ENCODE peak calls at places on chromosomes 13 and 19, in nine cellular contexts. T is mucosa of descending colon; D is colonic mucosa; F is naive thymus-derived CD4-positive, alpha-beta T cell; C is fibroblast of mammary gland; G is IMR-90; L is fibroblast of pulmonary artery; Z is fibroblast of lung; M is ovary. I is an unnamed sample.

GRCh38 chr13:105050696-105051095 is 1484.8 kb downstream of the EFNB2 start:
- DNase-seq in T (no peak), D (no peak), F (no peak), C (no peak), G (peak; percentile 4), L (peak; percentile 9), Z (peak; percentile 68), M (no peak), I (no peak)

GRCh38 chr19:40512473-40513344 is 45.9 kb downstream of the SPTBN4 start:
- DNase-seq in T (no peak), D (no peak), F (no peak), C (no peak), G (peak; percentile 11), L (peak; percentile 9), Z (peak; percentile 34), M (no peak), I (peak; percentile 27)

GRCh38 chr13:102402292-102402691 is 444 bp upstream of the FGF14 start:
- DNase-seq in T (no peak), D (no peak), F (peak; percentile 28), C (peak; percentile 79), G (peak; percentile 39), L (peak; percentile 10), Z (peak; percentile 48), M (no peak), I (peak; percentile 47)

GRCh38 chr13:30829145-30829544 is 76.9 kb upstream of the MEDAG start:
- DNase-seq in T (no peak), D (no peak), F (no peak), C (peak; percentile 86), G (peak; percentile 82), L (peak; percentile 47), Z (peak; percentile 94), M (no peak), I (peak; percentile 98)

GRCh38 chr13:23381877-23382276 is 51.6 kb downstream of the SACS start:
- DNase-seq in T (no peak), D (no peak), F (no peak), C (no peak), G (no peak), L (no peak), Z (no peak), M (no peak), I (no peak)

GRCh38 chr19:11378319-11379189 is 4.1 kb downstream of the SWSAP1 start:
- DNase-seq in T (peak; percentile 62), D (peak; percentile 55), F (no peak), C (peak; percentile 90), G (peak; percentile 89), L (peak; percentile 66), Z (peak; percentile 86), M (peak; percentile 56), I (peak; percentile 87)

GRCh38 chr13:104382941-104383340 is 1316.7 kb upstream of the SLC10A2 start:
- DNase-seq in T (no peak), D (no peak), F (no peak), C (peak; percentile 46), G (peak; percentile 22), L (peak; percentile 31), Z (peak; percentile 89), M (no peak), I (peak; percentile 37)

GRCh38 chr13:34842466-34842865 is 99.6 kb upstream of the NBEA start:
- DNase-seq in T (no peak), D (no peak), F (no peak), C (no peak), G (no peak), L (no peak), Z (no peak), M (no peak), I (no peak)

GRCh38 chr13:31629085-31629785 is 110.1 kb upstream of the RXFP2 start:
- DNase-seq in T (no peak), D (no peak), F (no peak), C (peak; percentile 81), G (peak; percentile 40), L (peak; percentile 31), Z (peak; percentile 70), M (no peak), I (no peak)

GRCh38 chr13:100130092-100130491 is 41.2 kb downstream of the PCCA start:
- DNase-seq in T (no peak), D (no peak), F (no peak), C (peak; percentile 29), G (no peak), L (no peak), Z (peak; percentile 62), M (no peak), I (no peak)

GRCh38 chr13:110509478-110509926 is 52.0 kb downstream of the RAB20 start:
- DNase-seq in T (no peak), D (no peak), F (no peak), C (no peak), G (peak; percentile 41), L (no peak), Z (no peak), M (no peak), I (no peak)

GRCh38 chr19:5205937-5206750 is 134.5 kb downstream of the PTPRS start:
- DNase-seq in T (no peak), D (no peak), F (peak; percentile 36), C (no peak), G (no peak), L (no peak), Z (no peak), M (no peak), I (no peak)

GRCh38 chr13:94710881-94711560 is 1.3 kb downstream of the SOX21 start:
- DNase-seq in T (peak; percentile 37), D (no peak), F (no peak), C (no peak), G (no peak), L (no peak), Z (no peak), M (no peak), I (peak; percentile 34)

GRCh38 chr13:94712812-94713555 is 639 bp upstream of the SOX21 start:
- DNase-seq in T (no peak), D (no peak), F (no peak), C (peak; percentile 42), G (peak; percentile 46), L (peak; percentile 65), Z (peak; percentile 75), M (no peak), I (peak; percentile 65)

GRCh38 chr13:94712287-94712811 is at the start of gene SOX21:
- DNase-seq in T (no peak), D (no peak), F (no peak), C (no peak), G (no peak), L (no peak), Z (no peak), M (no peak), I (peak; percentile 33)

GRCh38 chr13:94710081-94710809 is 2.1 kb downstream of the SOX21 start:
- DNase-seq in T (no peak), D (no peak), F (no peak), C (no peak), G (no peak), L (no peak), Z (no peak), M (no peak), I (no peak)

DNA sequence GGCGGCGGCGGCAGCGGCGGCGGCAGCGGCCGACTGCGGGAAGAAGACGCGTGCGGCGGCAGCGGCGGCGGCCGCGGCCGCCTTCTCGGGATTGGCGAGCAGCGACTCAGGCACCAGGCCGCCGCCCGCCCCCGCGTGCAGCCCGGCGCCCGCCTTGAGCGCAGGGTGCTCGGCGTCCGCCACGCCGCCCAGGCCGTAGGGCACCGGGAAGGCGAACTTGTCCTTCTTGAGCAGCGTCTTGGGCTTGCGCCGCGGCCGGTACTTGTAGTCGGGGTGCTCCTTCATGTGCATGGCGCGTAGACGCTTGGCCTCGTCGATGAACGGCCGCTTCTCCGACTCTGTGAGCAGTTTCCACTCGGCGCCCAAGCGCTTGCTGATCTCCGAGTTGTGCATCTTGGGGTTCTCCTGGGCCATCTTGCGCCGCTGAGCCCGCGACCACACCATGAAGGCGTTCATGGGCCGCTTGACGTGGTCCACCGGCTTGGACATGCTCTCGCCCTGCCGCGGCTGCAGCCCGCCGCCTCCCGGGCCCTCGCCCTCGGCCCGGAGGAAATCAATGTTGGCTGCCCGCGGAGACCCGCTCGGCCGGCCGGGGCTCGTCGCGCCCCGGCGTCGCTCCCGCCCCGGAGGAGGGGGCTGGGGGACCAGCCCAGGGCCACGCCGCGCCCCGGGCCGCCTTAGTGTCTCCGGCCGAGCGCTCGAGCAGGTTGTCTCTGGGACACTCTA is 621 bp downstream of the SOX21 start:
- DNase-seq in T (peak; percentile 33), D (no peak), F (no peak), C (peak; percentile 28), G (no peak), L (peak; percentile 23), Z (peak; percentile 42), M (no peak), I (peak; percentile 44)
- H3K4me3 ChIP-seq in T (no peak overlapping the region), D (peak overlapping the region; percentile 9), F (no peak overlapping the region), C (no peak overlapping the region), G (no peak overlapping the region), L (no peak overlapping the region), Z (no peak overlapping the region), M (no peak overlapping the region), I (peak overlapping the region; percentile 45)

GRCh38 chr19:45340232-45340898 is at the start of gene KLC3:
- DNase-seq in T (peak; percentile 77), D (peak; percentile 63), F (peak; percentile 25), C (no peak), G (no peak), L (no peak), Z (no peak), M (no peak), I (peak; percentile 66)

GRCh38 chr19:45339629-45340028 is 921 bp upstream of the KLC3 start:
- DNase-seq in T (no peak), D (no peak), F (no peak), C (no peak), G (no peak), L (no peak), Z (no peak), M (no peak), I (no peak)

GRCh38 chr19:45342911-45343310 is 2.4 kb downstream of the KLC3 start:
- DNase-seq in T (no peak), D (no peak), F (no peak), C (no peak), G (no peak), L (no peak), Z (no peak), M (no peak), I (no peak)

GRCh38 chr19:45344621-45345505 is 4.3 kb downstream of the KLC3 start:
- DNase-seq in T (no peak), D (no peak), F (no peak), C (no peak), G (no peak), L (no peak), Z (no peak), M (no peak), I (peak; percentile 68)

GRCh38 chr19:45340899-45341453 is 426 bp downstream of the KLC3 start:
- DNase-seq in T (no peak), D (no peak), F (peak; percentile 7), C (peak; percentile 7), G (peak; percentile 8), L (no peak), Z (no peak), M (no peak), I (peak; percentile 53)
- H3K4me3 ChIP-seq in T (no peak overlapping the region), D (peak overlapping the region; percentile 15), F (no peak overlapping the region), C (no peak overlapping the region), G (no peak overlapping the region), L (no peak overlapping the region), Z (peak overlapping the region; percentile 10), M (no peak overlapping the region), I (peak overlapping the region; percentile 74)

GRCh38 chr13:46555722-46556121 is 2.8 kb downstream of the LRCH1 start:
- DNase-seq in T (no peak), D (no peak), F (no peak), C (no peak), G (no peak), L (no peak), Z (no peak), M (no peak), I (no peak)
- H3K4me3 ChIP-seq in T (no peak overlapping the region), D (no peak overlapping the region), F (no peak overlapping the region), C (no peak overlapping the region), G (no peak overlapping the region), L (no peak overlapping the region), Z (peak overlapping the region; percentile 94), M (no peak overlapping the region), I (no peak overlapping the region)

GRCh38 chr13:20126460-20127262 is 34.2 kb downstream of the GJA3 start:
- DNase-seq in T (no peak), D (no peak), F (no peak), C (no peak), G (no peak), L (no peak), Z (no peak), M (no peak), I (no peak)
- H3K4me3 ChIP-seq in T (no peak overlapping the region), D (no peak overlapping the region), F (no peak overlapping the region), C (no peak overlapping the region), G (no peak overlapping the region), L (no peak overlapping the region), Z (no peak overlapping the region), M (no peak overlapping the region), I (no peak overlapping the region)

I was measured in epithelial cell of esophagus.